ENCODE peak calls at places on chromosomes 6 and 20, in seven cellular contexts. C is fibroblast of mammary gland, T is PC-9, D is HL-60, K is IMR-90, M is esophagus muscularis mucosa, P is brain microvascular endothelial cell. E is an unnamed sample.

GRCh38 chr6:167394820-167395219 is 69.9 kb downstream of the TTLL2 start:
- DNase-seq in T (no peak), C (no peak), D (no peak), K (no peak), P (no peak), M (no peak), E (no peak)

GRCh38 chr6:107743311-107743710 is 80.8 kb downstream of the SCML4 start:
- DNase-seq in T (no peak), P (no peak), K (no peak), M (peak), D (no peak), C (no peak), E (no peak)

GRCh38 chr6:2108700-2109306 is 136.6 kb downstream of the GMDS start:
- DNase-seq in T (no peak), C (no peak), K (no peak), P (no peak), M (no peak), D (no peak), E (peak)

GRCh38 chr6:551405-551804 is 105.5 kb downstream of the HUS1B start:
- DNase-seq in D (no peak), P (peak), C (peak), T (no peak), M (no peak), K (peak), E (peak)

GRCh38 chr6:102815207-102815606 is 1421.7 kb downstream of the GRIK2 start:
- DNase-seq in C (no peak), D (no peak), P (no peak), T (no peak), M (no peak), K (no peak), E (no peak)

GRCh38 chr6:99362644-99363268 is 13.3 kb upstream of the FAXC start:
- DNase-seq in C (no peak), P (no peak), M (no peak), T (no peak), D (no peak), K (no peak), E (no peak)

GRCh38 chr6:100996409-100996808 is 115.3 kb upstream of the ASCC3 start:
- DNase-seq in P (no peak), M (no peak), C (no peak), D (no peak), K (no peak), T (no peak), E (no peak)

GRCh38 chr6:157312733-157313132 is 10.6 kb downstream of the TMEM242 start:
- DNase-seq in K (peak), C (no peak), P (no peak), T (no peak), D (no peak), M (peak), E (no peak)

GRCh38 chr6:144582939-144583613 is 297.9 kb downstream of the UTRN start:
- DNase-seq in D (peak), C (peak), M (no peak), P (no peak), K (peak), T (no peak), E (peak)

GRCh38 chr6:167571550-167571949 is 246.7 kb downstream of the TTLL2 start:
- DNase-seq in P (no peak), T (no peak), D (no peak), C (no peak), M (peak), K (no peak), E (no peak)

GRCh38 chr6:15305496-15305895 is 59.6 kb downstream of the JARID2 start:
- DNase-seq in P (no peak), M (no peak), T (no peak), K (no peak), C (no peak), D (no peak), E (no peak)

GRCh38 chr20:63206878-63207277 is 9.1 kb downstream of the YTHDF1 start:
- DNase-seq in T (peak), D (no peak), M (no peak), C (peak), P (no peak), K (peak), E (peak)

GRCh38 chr20:25136643-25137559 is 55.0 kb upstream of the VSX1 start:
- DNase-seq in M (no peak), K (peak), P (peak), D (no peak), T (peak), C (peak), E (peak)

GRCh38 chr6:104483225-104483834 is 376.4 kb downstream of the HACE1 start:
- DNase-seq in M (no peak), T (no peak), P (no peak), K (no peak), C (peak), D (no peak), E (peak)
- TF ChIP-seq CTCF in M (no peak), T (peak), P (no peak), K (no peak), C (peak), D (peak), E (peak)

DNA sequence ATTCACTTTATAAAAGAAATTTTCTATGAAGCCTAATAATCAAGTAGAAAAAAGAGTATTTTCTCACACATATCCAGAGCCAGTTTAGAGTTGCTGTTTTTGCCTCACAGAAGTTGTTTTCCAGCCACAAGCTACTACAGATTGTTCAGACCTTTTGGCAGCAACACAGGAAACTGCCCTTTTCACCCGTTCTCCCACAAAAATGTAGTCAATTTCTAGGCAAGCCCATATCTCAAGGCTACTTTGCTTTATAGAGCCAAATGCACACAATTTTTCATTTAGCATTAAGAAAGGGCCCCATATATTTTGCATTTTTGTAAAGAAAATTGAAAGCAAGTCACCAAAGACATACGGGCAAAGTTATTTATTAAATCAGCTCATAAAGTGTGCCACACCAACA is 49.5 kb downstream of the EPB41L2 start:
- DNase-seq in T (no peak), K (peak), C (peak), D (no peak), M (no peak), P (peak), E (peak)
- H3K4me3 ChIP-seq in T (no peak), K (no peak), C (no peak), D (no peak), M (peak), P (no peak), E (no peak)

DNA sequence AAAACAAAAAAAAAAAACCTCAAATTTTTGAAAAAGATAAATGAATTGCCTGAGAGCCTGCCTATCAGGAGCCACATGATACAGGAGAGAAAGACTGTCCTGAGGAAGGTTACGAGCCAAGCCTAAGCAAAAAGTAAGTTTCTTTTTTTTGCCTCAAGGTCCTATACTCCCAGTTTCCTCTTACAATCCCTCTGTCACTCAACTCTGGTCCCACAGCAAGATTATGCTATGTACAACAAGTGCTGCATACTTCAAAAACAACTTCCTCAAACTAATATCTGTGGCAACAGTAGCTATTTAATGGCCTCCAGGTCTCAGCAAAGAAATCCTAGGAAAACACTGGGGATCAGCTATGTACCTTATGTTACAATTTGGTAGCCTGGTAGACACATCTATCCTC is 46.8 kb downstream of the PLN start:
- DNase-seq in M (peak), K (no peak), P (no peak), D (no peak), T (no peak), C (no peak), E (no peak)
- TF ChIP-seq CTCF in M (no peak), K (no peak), P (no peak), D (no peak), T (no peak), C (no peak), E (no peak)

GRCh38 chr20:10637563-10637962 is 36.2 kb downstream of the JAG1 start:
- DNase-seq in K (no peak), C (no peak), T (no peak), P (no peak), D (no peak), M (no peak), E (peak)
- H3K4me3 ChIP-seq in K (no peak), C (no peak), T (no peak), P (no peak), D (no peak), M (no peak), E (no peak)

GRCh38 chr6:26092443-26092842 is 5.2 kb downstream of the HFE start:
- DNase-seq in K (no peak), P (no peak), C (no peak), M (no peak), D (no peak), T (no peak), E (no peak)

GRCh38 chr6:26089272-26089671 is 2.0 kb downstream of the HFE start:
- DNase-seq in C (no peak), K (no peak), D (no peak), T (no peak), M (no peak), P (no peak), E (no peak)

GRCh38 chr6:26086214-26086613 is 1.0 kb upstream of the HFE start:
- DNase-seq in D (no peak), C (no peak), T (no peak), P (no peak), M (no peak), K (no peak), E (no peak)

GRCh38 chr6:26088344-26088743 is 1.1 kb downstream of the HFE start:
- DNase-seq in C (peak), K (no peak), T (no peak), M (no peak), D (no peak), P (no peak), E (peak)

GRCh38 chr6:26087284-26088115 is at the start of gene HFE:
- DNase-seq in D (peak), C (peak), T (peak), K (peak), P (peak), M (no peak), E (peak)
- TF ChIP-seq CTCF in D (no peak), C (no peak), T (no peak), K (no peak), P (peak), M (no peak), E (no peak)

DNA sequence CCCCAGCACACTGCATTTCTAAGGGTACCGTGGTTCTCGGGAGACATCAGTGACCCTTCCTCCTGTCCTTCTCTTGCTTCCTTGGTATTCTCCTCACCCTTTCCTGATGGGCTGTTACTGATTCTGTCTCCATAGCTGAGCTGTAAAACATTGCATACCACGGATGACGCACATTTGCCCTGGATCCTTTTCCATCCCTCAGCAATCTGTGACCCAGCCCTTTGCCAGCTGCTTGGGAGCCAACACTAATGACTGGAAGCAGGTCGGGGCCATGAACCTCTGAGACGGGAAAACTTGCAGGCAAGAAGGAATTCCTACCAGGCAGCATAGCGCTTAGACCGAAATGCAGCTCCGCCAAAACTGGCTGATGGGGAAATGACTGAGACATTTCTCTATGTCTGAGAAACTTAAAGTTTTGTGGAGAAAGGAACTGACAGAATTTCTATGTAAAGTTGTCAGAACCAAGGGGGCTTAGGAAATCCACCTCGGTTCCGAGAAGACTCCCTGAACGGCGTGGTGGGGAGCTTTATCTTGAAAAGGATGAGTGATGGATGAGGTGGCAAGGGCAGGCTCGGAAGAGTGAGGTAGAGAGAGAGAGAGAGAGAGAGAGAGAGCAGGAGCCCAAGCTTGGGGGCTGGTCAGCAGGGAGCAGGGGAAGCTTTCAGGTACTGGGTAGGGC is 19.2 kb downstream of the TUBB2B start:
- DNase-seq in C (peak), T (no peak), D (no peak), K (peak), P (peak), M (no peak), E (peak)
- H3K4me3 ChIP-seq in C (peak), T (no peak), D (no peak), K (no peak), P (no peak), M (no peak), E (no peak)